ENCODE peak calls at places on chromosomes 3 and 15, in four cellular contexts. One of them, this sample, is unnamed.

GRCh38 chr3:133948131-133948810 is 52.6 kb upstream of the RAB6B start:
- DNase-seq in GM12878: no peak
- DNase-seq in HepG2: no peak
- DNase-seq in K562: no peak
- DNase-seq in this sample: no peak

GRCh38 chr15:25739687-25740121 is 123.4 kb downstream of the ATP10A start:
- DNase-seq in GM12878: peak
- DNase-seq in HepG2: no peak
- DNase-seq in K562: no peak
- DNase-seq in this sample: peak

GRCh38 chr15:89766357-89767311 is 9.5 kb upstream of the MESP2 start:
- DNase-seq in GM12878: no peak
- DNase-seq in HepG2: no peak
- DNase-seq in K562: no peak
- DNase-seq in this sample: no peak

GRCh38 chr3:63872135-63872924 is 8.7 kb downstream of the ATXN7 start:
- DNase-seq in GM12878: no peak
- DNase-seq in HepG2: no peak
- DNase-seq in K562: no peak
- DNase-seq in this sample: no peak

GRCh38 chr3:42387802-42388651 is 22.4 kb downstream of the LYZL4 start:
- DNase-seq in GM12878: no peak
- DNase-seq in HepG2: no peak
- DNase-seq in K562: no peak
- DNase-seq in this sample: no peak

GRCh38 chr3:101050866-101051265 is 57.6 kb upstream of the ABI3BP start:
- DNase-seq in GM12878: no peak
- DNase-seq in HepG2: no peak
- DNase-seq in K562: no peak
- DNase-seq in this sample: no peak

GRCh38 chr3:151156618-151157216 is 46.3 kb downstream of the GPR171 start:
- DNase-seq in GM12878: no peak
- DNase-seq in HepG2: peak
- DNase-seq in K562: peak
- DNase-seq in this sample: peak

GRCh38 chr15:101088788-101089578 is 162.9 kb downstream of the CHSY1 start:
- DNase-seq in GM12878: no peak
- DNase-seq in HepG2: peak
- DNase-seq in K562: peak
- DNase-seq in this sample: peak

GRCh38 chr3:16410659-16411058 is 102.8 kb downstream of the RFTN1 start:
- DNase-seq in GM12878: no peak
- DNase-seq in HepG2: no peak
- DNase-seq in K562: no peak
- DNase-seq in this sample: no peak

GRCh38 chr15:44219073-44219472 is 24.0 kb upstream of the FRMD5 start:
- DNase-seq in GM12878: no peak
- DNase-seq in HepG2: no peak
- DNase-seq in K562: no peak
- DNase-seq in this sample: no peak

GRCh38 chr3:119810018-119810435 is 28.1 kb downstream of the NR1I2 start:
- DNase-seq in GM12878: peak
- DNase-seq in HepG2: no peak
- DNase-seq in K562: no peak
- DNase-seq in this sample: no peak

GRCh38 chr3:150005243-150006102 is 34.8 kb upstream of the PFN2 start:
- DNase-seq in GM12878: no peak
- DNase-seq in HepG2: no peak
- DNase-seq in K562: no peak
- DNase-seq in this sample: no peak

GRCh38 chr15:68672781-68673205 is 94.0 kb downstream of the CORO2B start:
- DNase-seq in GM12878: no peak
- DNase-seq in HepG2: no peak
- DNase-seq in K562: no peak
- DNase-seq in this sample: no peak

GRCh38 chr3:171428321-171428787 is 31.9 kb downstream of the TNIK start:
- DNase-seq in GM12878: no peak
- DNase-seq in HepG2: no peak
- DNase-seq in K562: peak
- DNase-seq in this sample: no peak

GRCh38 chr3:23455775-23456174 is 252.6 kb downstream of the UBE2E2 start:
- DNase-seq in GM12878: no peak
- DNase-seq in HepG2: no peak
- DNase-seq in K562: no peak
- DNase-seq in this sample: no peak

GRCh38 chr15:70164910-70165791 is 67.4 kb upstream of the TLE3 start:
- DNase-seq in GM12878: no peak
- DNase-seq in HepG2: peak
- DNase-seq in K562: no peak
- DNase-seq in this sample: no peak

GRCh38 chr3:53044371-53045106 is 1.3 kb downstream of the SFMBT1 start:
- DNase-seq in GM12878: no peak
- DNase-seq in HepG2: no peak
- DNase-seq in K562: peak
- DNase-seq in this sample: peak

GRCh38 chr15:42858540-42858939 is 62.0 kb downstream of the TTBK2 start:
- DNase-seq in GM12878: no peak
- DNase-seq in HepG2: no peak
- DNase-seq in K562: no peak
- DNase-seq in this sample: no peak

GRCh38 chr3:149476135-149476684 is 1.7 kb downstream of the TM4SF4 start:
- DNase-seq in GM12878: no peak
- DNase-seq in HepG2: no peak
- DNase-seq in K562: no peak
- DNase-seq in this sample: no peak

GRCh38 chr15:85754993-85755392 is 39.7 kb downstream of the KLHL25 start:
- DNase-seq in GM12878: no peak
- DNase-seq in HepG2: no peak
- DNase-seq in K562: no peak
- DNase-seq in this sample: no peak

DNA sequence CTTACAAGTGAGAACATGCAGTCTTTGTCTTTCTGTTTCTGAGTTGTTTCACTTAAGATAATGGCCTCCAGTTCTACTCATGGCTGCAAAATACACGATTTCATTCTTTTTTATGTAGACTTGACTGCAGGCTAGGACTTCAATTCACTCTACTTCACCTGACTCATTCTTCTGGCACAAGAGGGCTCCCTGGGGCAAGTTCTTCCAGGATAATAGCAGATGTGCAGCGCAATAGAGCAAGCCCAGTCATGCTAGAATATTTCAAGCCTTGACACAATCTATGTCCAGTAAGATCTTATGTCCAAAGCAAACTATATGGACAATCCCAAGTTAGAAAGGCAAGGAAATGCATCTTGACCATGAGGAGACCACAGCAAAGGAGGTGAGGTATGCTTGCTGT is 211.7 kb upstream of the GADL1 start:
- DNase-seq in GM12878: no peak
- DNase-seq in HepG2: peak
- DNase-seq in K562: no peak
- DNase-seq in this sample: no peak
- TF ChIP-seq SMC3 in GM12878: no peak
- TF ChIP-seq SMC3 in HepG2: no peak
- TF ChIP-seq SMC3 in K562: no peak
- TF ChIP-seq SMC3 in this sample: no peak

DNA sequence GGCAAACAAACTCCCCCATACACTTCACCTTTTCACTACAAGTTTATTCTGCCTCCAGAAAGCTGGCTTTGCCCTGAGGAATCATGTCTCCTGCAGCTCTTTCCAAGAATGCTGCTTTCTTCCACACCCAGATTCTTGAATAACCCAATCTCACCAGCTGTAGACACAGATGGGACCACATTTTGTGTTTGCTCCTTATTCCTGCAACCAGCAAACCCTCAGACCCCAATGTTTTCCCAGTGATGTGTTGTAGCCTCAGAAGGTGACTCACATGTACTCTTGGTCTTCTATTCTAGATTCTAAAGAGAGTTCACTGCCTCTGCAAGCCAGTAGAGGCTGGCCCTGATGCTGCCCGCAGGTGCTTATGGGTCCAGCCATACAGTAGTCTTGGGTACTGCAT is 23.6 kb upstream of the TRIM59 start:
- DNase-seq in GM12878: no peak
- DNase-seq in HepG2: no peak
- DNase-seq in K562: no peak
- DNase-seq in this sample: no peak
- TF ChIP-seq JUNB in GM12878: no peak
- TF ChIP-seq JUNB in HepG2: no peak
- TF ChIP-seq JUNB in K562: no peak
- TF ChIP-seq JUNB in this sample: no peak

DNA sequence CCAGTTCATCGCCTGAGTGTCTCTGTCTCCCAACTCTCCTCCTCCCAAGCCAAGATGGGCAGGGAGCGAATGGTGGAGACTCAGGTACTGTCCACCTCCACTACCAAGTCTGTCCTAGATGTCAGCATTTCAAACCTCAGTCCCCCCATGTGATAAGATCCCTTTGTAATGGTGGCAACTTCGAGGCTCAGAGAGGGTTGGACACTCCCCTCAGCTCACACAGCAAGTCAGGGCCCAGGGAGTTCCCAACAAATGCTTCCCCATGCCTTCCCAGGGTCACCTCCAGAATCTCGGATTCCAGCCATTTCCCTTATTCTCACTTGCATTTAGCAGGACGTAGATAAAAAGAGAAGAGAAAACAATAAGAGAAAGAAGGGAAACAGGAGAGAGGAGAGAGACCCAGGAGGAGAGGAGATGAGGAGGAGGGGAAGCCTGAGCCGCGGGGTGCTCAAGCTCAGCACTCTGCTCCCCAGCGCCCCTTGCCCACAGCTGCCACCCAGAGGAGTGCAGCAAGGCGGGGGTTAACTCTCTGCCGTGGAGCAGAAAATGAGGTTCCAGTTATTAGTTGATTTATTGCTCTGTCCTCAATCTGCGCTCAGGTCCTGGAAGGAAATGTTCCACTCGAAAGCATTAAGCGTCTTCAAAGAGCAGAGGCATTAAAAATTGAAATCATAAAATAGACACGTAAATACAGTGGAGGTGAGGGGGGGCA is 84.1 kb upstream of the LINGO1 start:
- DNase-seq in GM12878: no peak
- DNase-seq in HepG2: no peak
- DNase-seq in K562: no peak
- DNase-seq in this sample: no peak
- TF ChIP-seq MYC in GM12878: no peak
- TF ChIP-seq MYC in HepG2: no peak
- TF ChIP-seq MYC in K562: no peak
- TF ChIP-seq MYC in this sample: no peak

DNA sequence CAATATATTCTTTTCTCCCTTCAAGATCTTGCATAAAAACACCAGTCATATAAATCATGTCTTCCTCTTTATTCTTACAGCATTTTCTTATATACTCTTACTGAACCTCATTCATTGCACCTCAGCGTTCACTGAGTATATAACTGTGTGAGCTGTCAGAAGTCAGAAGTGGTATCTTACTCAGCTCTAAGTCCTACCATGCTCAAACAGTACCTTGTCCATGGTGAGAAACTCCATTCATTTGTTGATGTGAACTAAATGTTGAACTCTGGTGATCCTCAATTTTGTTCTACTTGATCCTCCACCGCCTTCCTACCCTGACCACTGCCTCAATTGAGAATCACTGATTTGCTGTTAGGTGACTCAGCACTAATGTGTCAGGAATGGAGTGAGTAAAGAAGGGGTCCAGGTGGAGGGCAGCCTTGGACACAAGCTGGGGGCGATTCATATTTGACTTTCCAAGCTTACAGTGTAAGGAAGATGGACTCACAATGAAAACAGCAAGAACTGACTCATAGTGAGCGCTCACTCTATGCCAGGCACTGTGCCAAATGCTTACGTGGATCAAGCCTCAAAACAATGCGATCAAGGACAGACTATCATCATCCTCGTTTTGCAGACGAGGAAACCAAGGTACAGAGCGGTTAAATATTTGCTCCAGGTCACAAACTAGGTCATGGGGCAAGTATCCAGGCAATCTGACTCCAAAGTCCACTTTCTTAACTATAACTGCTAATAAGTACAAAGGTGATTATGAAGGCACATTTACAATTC is 13.5 kb upstream of the ZFYVE19 start:
- DNase-seq in GM12878: no peak
- DNase-seq in HepG2: peak
- DNase-seq in K562: no peak
- DNase-seq in this sample: peak
- TF ChIP-seq SMC3 in GM12878: no peak
- TF ChIP-seq SMC3 in HepG2: no peak
- TF ChIP-seq SMC3 in K562: no peak
- TF ChIP-seq SMC3 in this sample: no peak

DNA sequence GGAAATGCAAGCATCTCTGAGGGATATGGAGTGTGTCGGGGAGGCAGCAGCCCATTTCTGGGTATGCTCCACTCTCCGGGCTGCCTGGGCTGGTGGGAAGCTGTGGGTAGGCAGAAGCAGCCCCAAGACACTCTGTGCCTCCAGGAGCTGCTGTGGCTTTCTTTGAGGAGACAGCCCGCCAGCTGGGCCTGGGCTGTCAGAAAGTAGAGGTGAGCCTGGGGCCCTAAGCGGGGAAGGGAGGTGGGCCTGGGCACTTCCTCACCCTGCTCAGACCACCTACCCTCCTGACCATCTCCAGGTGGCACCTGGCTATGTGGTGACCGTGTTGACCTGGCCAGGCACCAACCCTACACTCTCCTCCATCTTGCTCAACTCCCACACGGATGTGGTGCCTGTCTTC is 1.7 kb downstream of the ACY1 start:
- DNase-seq in GM12878: no peak
- DNase-seq in HepG2: no peak
- DNase-seq in K562: no peak
- DNase-seq in this sample: no peak
- TF ChIP-seq JUNB in GM12878: no peak
- TF ChIP-seq JUNB in HepG2: no peak
- TF ChIP-seq JUNB in K562: no peak
- TF ChIP-seq JUNB in this sample: no peak